ENCODE peak calls at places on chromosomes 11 and 22, in five cellular contexts. One of them, this sample, is unnamed.

GRCh38 chr22:22150457-22150856 is 94.1 kb upstream of the VPREB1 start:
- DNase-seq in T-helper 22 cell: no peak
- DNase-seq in nephron progenitor cell: no peak
- DNase-seq in ecto neural progenitor cell: no peak
- DNase-seq in WTC11: no peak
- DNase-seq in this sample: no peak

GRCh38 chr11:7672960-7673723 is at the start of gene CYB5R2:
- DNase-seq in nephron progenitor cell: peak; percentile 80
- DNase-seq in ecto neural progenitor cell: no peak
- DNase-seq in WTC11: peak; percentile 76
- DNase-seq in T-helper 22 cell: no peak
- DNase-seq in this sample: no peak

GRCh38 chr11:78418584-78419211 is 1.1 kb upstream of the GAB2 start:
- DNase-seq in nephron progenitor cell: no peak
- DNase-seq in WTC11: no peak
- DNase-seq in ecto neural progenitor cell: no peak
- DNase-seq in T-helper 22 cell: no peak
- DNase-seq in this sample: no peak

GRCh38 chr11:74950374-74950969 is 1.4 kb downstream of the SPCS2 start:
- DNase-seq in nephron progenitor cell: peak; percentile 22
- DNase-seq in ecto neural progenitor cell: no peak
- DNase-seq in T-helper 22 cell: no peak
- DNase-seq in WTC11: no peak
- DNase-seq in this sample: no peak

GRCh38 chr11:12274558-12275197 is 102.7 kb upstream of the PARVA start:
- DNase-seq in nephron progenitor cell: no peak
- DNase-seq in WTC11: no peak
- DNase-seq in T-helper 22 cell: no peak
- DNase-seq in ecto neural progenitor cell: no peak
- DNase-seq in this sample: no peak

GRCh38 chr22:48185071-48185470 is 1422.6 kb downstream of the TBC1D22A start:
- DNase-seq in WTC11: no peak
- DNase-seq in nephron progenitor cell: no peak
- DNase-seq in ecto neural progenitor cell: no peak
- DNase-seq in T-helper 22 cell: no peak
- DNase-seq in this sample: no peak

GRCh38 chr11:18540207-18541009 is 13.7 kb upstream of the TSG101 start:
- DNase-seq in nephron progenitor cell: no peak
- DNase-seq in T-helper 22 cell: no peak
- DNase-seq in ecto neural progenitor cell: no peak
- DNase-seq in WTC11: no peak
- DNase-seq in this sample: peak; percentile 17

GRCh38 chr22:46036558-46037408 is 59.8 kb upstream of the WNT7B start:
- DNase-seq in nephron progenitor cell: no peak
- DNase-seq in WTC11: peak; percentile 28
- DNase-seq in T-helper 22 cell: peak; percentile 34
- DNase-seq in ecto neural progenitor cell: no peak
- DNase-seq in this sample: no peak

GRCh38 chr11:33116535-33116934 is 44.7 kb downstream of the CSTF3 start:
- DNase-seq in ecto neural progenitor cell: no peak
- DNase-seq in WTC11: no peak
- DNase-seq in nephron progenitor cell: no peak
- DNase-seq in T-helper 22 cell: no peak
- DNase-seq in this sample: no peak

GRCh38 chr11:12842933-12843636 is 166.0 kb upstream of the RASSF10 start:
- DNase-seq in WTC11: no peak
- DNase-seq in nephron progenitor cell: peak; percentile 39
- DNase-seq in ecto neural progenitor cell: no peak
- DNase-seq in T-helper 22 cell: no peak
- DNase-seq in this sample: peak; percentile 77

GRCh38 chr22:47147572-47147971 is 385.1 kb downstream of the TBC1D22A start:
- DNase-seq in nephron progenitor cell: no peak
- DNase-seq in ecto neural progenitor cell: no peak
- DNase-seq in WTC11: no peak
- DNase-seq in T-helper 22 cell: no peak
- DNase-seq in this sample: no peak

GRCh38 chr22:23533328-23533762 is 46.7 kb downstream of the IGLL1 start:
- DNase-seq in WTC11: peak; percentile 83
- DNase-seq in T-helper 22 cell: no peak
- DNase-seq in nephron progenitor cell: peak; percentile 80
- DNase-seq in ecto neural progenitor cell: peak; percentile 90
- DNase-seq in this sample: no peak

GRCh38 chr11:65418431-65418680 is 4.2 kb upstream of the NEAT1 start:
- DNase-seq in ecto neural progenitor cell: no peak
- DNase-seq in WTC11: no peak
- DNase-seq in nephron progenitor cell: no peak
- DNase-seq in T-helper 22 cell: no peak
- DNase-seq in this sample: no peak

GRCh38 chr22:21624120-21624879 is 5.5 kb downstream of the YDJC start:
- DNase-seq in T-helper 22 cell: no peak
- DNase-seq in nephron progenitor cell: peak; percentile 65
- DNase-seq in ecto neural progenitor cell: peak; percentile 67
- DNase-seq in WTC11: peak; percentile 85
- DNase-seq in this sample: no peak

GRCh38 chr11:128745296-128746183 is 51.7 kb downstream of the FLI1 start:
- DNase-seq in T-helper 22 cell: no peak
- DNase-seq in nephron progenitor cell: peak; percentile 27
- DNase-seq in WTC11: no peak
- DNase-seq in ecto neural progenitor cell: no peak
- DNase-seq in this sample: no peak

GRCh38 chr11:2955896-2956476 is 26.8 kb upstream of the PHLDA2 start:
- DNase-seq in T-helper 22 cell: no peak
- DNase-seq in nephron progenitor cell: no peak
- DNase-seq in WTC11: no peak
- DNase-seq in ecto neural progenitor cell: no peak
- DNase-seq in this sample: no peak

GRCh38 chr11:86637976-86638375 is 34.4 kb downstream of the ME3 start:
- DNase-seq in ecto neural progenitor cell: no peak
- DNase-seq in nephron progenitor cell: no peak
- DNase-seq in T-helper 22 cell: no peak
- DNase-seq in WTC11: no peak
- DNase-seq in this sample: no peak

GRCh38 chr22:48429621-48430020 is 1398.1 kb downstream of the BRD1 start:
- DNase-seq in ecto neural progenitor cell: no peak
- DNase-seq in T-helper 22 cell: no peak
- DNase-seq in WTC11: no peak
- DNase-seq in nephron progenitor cell: no peak
- DNase-seq in this sample: no peak

GRCh38 chr11:1224491-1225385 is 1.9 kb downstream of the MUC5B start:
- DNase-seq in T-helper 22 cell: no peak
- DNase-seq in WTC11: peak; percentile 58
- DNase-seq in nephron progenitor cell: peak; percentile 58
- DNase-seq in ecto neural progenitor cell: peak; percentile 74
- DNase-seq in this sample: no peak

GRCh38 chr11:94544832-94545640 is 1.3 kb downstream of the FUT4 start:
- DNase-seq in WTC11: peak; percentile 56
- DNase-seq in nephron progenitor cell: no peak
- DNase-seq in T-helper 22 cell: no peak
- DNase-seq in ecto neural progenitor cell: peak; percentile 70
- DNase-seq in this sample: no peak

GRCh38 chr22:46250035-46250782 is at the start of gene CDPF1:
- DNase-seq in T-helper 22 cell: peak; percentile 84
- DNase-seq in nephron progenitor cell: peak; percentile 90
- DNase-seq in ecto neural progenitor cell: peak; percentile 90
- DNase-seq in WTC11: peak; percentile 85
- DNase-seq in this sample: no peak

GRCh38 chr22:17359501-17359900 is 9.8 kb upstream of the CECR2 start:
- DNase-seq in nephron progenitor cell: no peak
- DNase-seq in WTC11: no peak
- DNase-seq in T-helper 22 cell: no peak
- DNase-seq in ecto neural progenitor cell: no peak
- DNase-seq in this sample: no peak